ENCODE peak calls at places on chromosome 14, in four cellular contexts. X is left ventricle myocardium inferior, M is HepG2, Q is pancreas. J is an unnamed sample. For H3K4me1, the result is how much of the 10 kb centered on the place peaks cover.

GRCh38 chr14:104179126-104179525 is 40.7 kb downstream of the KIF26A start:
- DNase-seq in Q (no peak), M (no peak), X (no peak), J (no peak)

GRCh38 chr14:20415723-20416622 is 2.7 kb upstream of the TEP1 start:
- DNase-seq in M (peak), X (no peak), Q (no peak), J (no peak)

GRCh38 chr14:44162197-44162596 is 344.9 kb downstream of the FSCB start:
- DNase-seq in Q (no peak), M (peak), X (no peak), J (no peak)

GRCh38 chr14:77653473-77653872 is 37.0 kb upstream of the SPTLC2 start:
- DNase-seq in X (no peak), Q (no peak), M (no peak), J (no peak)

GRCh38 chr14:20675669-20676068 is 8.7 kb upstream of the RNASE4 start:
- DNase-seq in X (no peak), M (no peak), Q (no peak), J (no peak)

GRCh38 chr14:48842785-48843184 is 743.4 kb downstream of the RPS29 start:
- DNase-seq in Q (no peak), M (no peak), X (no peak), J (no peak)

GRCh38 chr14:38053684-38054083 is 154.0 kb upstream of the SSTR1 start:
- DNase-seq in X (no peak), Q (no peak), M (no peak), J (no peak)

GRCh38 chr14:32826404-32827082 is 112.1 kb upstream of the NPAS3 start:
- DNase-seq in X (no peak), Q (no peak), M (no peak), J (no peak)

GRCh38 chr14:35534130-35534883 is at the start of gene INSM2:
- DNase-seq in X (no peak), M (no peak), Q (no peak), J (no peak)

GRCh38 chr14:101072945-101073597 is 169.5 kb upstream of the RTL1 start:
- DNase-seq in X (no peak), Q (peak), M (peak), J (peak)

GRCh38 chr14:56351861-56352260 is 227.7 kb upstream of the TMEM260 start:
- DNase-seq in Q (no peak), M (no peak), X (no peak), J (no peak)

GRCh38 chr14:61255968-61256367 is 25.2 kb downstream of the TMEM30B start:
- DNase-seq in X (no peak), M (no peak), Q (no peak), J (no peak)

GRCh38 chr14:98137626-98138025 is 1134.4 kb downstream of the BCL11B start:
- DNase-seq in X (no peak), M (no peak), Q (no peak), J (no peak)

DNA sequence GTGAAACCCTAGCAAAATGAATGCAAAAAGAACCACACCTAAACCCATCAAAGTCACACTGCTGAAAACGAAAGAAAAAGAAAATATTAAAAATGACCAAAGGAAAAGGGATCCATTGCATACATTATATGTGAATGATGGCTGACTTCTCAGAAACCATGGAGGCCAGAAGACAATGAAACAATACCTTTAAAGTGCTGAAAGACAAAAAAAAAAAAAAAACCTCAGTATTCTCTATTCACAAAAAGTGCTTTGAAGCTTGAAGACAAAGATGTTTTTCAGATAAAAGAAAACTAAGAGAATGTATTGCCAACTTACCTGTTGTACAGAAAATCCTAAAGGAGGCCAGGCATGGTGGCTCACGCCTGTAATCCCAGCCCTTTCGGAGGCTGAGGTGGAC is 4.5 kb upstream of the EVL start:
- DNase-seq in Q (no peak), M (no peak), X (no peak), J (no peak)
- H3K4me1 ChIP-seq in Q (under half), M (under half), X (under half), J (under half)

GRCh38 chr14:50821471-50822464 is 9.2 kb downstream of the NIN start:
- DNase-seq in X (peak), M (no peak), Q (no peak), J (peak)
- H3K4me1 ChIP-seq in X (under half), M (under half), Q (under half), J (under half)

DNA sequence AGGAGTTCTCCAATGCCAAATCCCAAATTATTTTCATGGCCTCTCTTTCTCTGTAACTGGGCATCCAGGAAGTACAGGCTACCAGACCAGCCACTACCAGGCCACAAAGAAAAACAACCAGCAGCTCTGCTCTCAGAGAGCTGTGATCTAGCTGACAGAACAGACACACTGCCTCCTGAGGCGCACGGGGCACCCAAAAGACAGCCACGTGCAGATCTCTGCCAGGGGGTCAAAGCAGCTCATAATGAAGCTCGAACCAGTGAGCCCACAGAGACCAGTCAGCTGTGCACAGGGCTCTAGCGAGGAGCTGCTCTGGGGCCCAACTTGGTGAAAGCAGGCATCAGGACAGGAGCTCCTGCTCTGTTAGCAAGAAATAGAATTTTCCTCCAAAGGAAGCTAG is 30.4 kb downstream of the ACTN1 start:
- DNase-seq in Q (no peak), M (no peak), X (no peak), J (no peak)
- H3K4me1 ChIP-seq in Q (under half), M (half or more), X (half or more), J (under half)

GRCh38 chr14:64506751-64507150 is 2.2 kb downstream of the ZBTB1 start:
- DNase-seq in M (no peak), Q (no peak), X (no peak), J (no peak)

GRCh38 chr14:64504310-64504896 is at the start of gene ZBTB1:
- DNase-seq in Q (peak), M (peak), X (peak), J (peak)

GRCh38 chr14:64503434-64504309 is at the start of gene ZBTB25:
- DNase-seq in Q (peak), M (peak), X (peak), J (peak)

GRCh38 chr14:64503184-64503433 is 529 bp downstream of the ZBTB25 start:
- DNase-seq in X (no peak), M (no peak), Q (no peak), J (no peak)

GRCh38 chr14:64504897-64505771 is 564 bp downstream of the ZBTB1 start:
- DNase-seq in Q (peak), M (peak), X (peak), J (peak)
- H3K4me1 ChIP-seq in Q (under half), M (half or more), X (half or more), J (under half)

DNA sequence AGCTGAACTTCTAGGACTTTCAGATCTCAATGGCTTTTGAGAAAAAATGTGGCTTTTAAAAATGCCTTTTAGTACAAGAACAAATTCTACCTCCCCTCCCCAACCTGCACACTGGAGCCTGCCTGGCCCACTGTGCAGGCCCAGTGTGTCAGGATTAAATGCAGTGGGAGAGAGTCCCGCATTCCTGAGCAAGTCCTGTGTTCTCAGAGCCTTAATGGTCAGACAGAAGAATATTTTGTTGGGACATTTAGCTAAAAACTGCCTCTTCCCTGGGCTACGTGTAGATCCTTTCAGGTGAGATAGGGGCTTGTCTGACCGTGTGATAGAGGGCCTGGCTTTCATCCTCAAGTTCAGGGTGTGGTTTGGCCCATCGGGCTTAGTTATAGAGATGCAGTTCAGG is 63.1 kb upstream of the ESRRB start:
- DNase-seq in Q (no peak), M (no peak), X (no peak), J (no peak)
- H3K4me1 ChIP-seq in Q (under half), M (under half), X (under half), J (under half)

GRCh38 chr14:105470163-105470811 is 4.3 kb upstream of the CRIP2 start:
- DNase-seq in M (no peak), Q (no peak), X (no peak), J (no peak)
- H3K4me1 ChIP-seq in M (under half), Q (under half), X (half or more), J (under half)

DNA sequence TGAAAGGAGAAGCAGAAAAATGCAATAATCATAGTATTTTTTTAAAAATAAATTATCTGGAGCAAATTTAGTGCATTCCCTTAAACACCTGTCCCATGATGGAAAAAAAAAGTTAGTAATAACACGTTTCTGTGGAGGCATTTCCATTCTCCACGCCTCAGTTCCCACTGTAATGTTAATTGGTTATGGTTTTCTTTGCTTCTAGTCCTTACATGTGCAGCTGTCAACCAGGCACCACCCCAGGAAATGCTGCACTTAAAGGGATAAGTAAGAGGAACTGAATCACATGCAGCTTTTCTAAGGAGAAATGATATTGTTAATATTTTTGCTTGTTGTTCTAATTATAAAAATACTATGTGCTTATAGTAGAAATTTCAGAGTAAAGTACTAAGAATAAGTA is 240.3 kb downstream of the ZFP36L1 start:
- DNase-seq in Q (no peak), M (no peak), X (no peak), J (no peak)
- H3K4me1 ChIP-seq in Q (under half), M (under half), X (half or more), J (under half)

GRCh38 chr14:58805605-58806358 is 168.0 kb downstream of the DACT1 start:
- DNase-seq in X (no peak), M (no peak), Q (no peak), J (no peak)

GRCh38 chr14:58805057-58805456 is 167.3 kb downstream of the DACT1 start:
- DNase-seq in Q (no peak), X (no peak), M (no peak), J (no peak)

GRCh38 chr14:58809520-58809919 is 171.8 kb downstream of the DACT1 start:
- DNase-seq in X (no peak), Q (no peak), M (no peak), J (no peak)

GRCh38 chr14:58808828-58809227 is 171.1 kb downstream of the DACT1 start:
- DNase-seq in X (no peak), Q (no peak), M (no peak), J (peak)

GRCh38 chr14:58807271-58807670 is 169.5 kb downstream of the DACT1 start:
- DNase-seq in Q (no peak), X (no peak), M (no peak), J (no peak)
- H3K4me1 ChIP-seq in Q (under half), X (under half), M (under half), J (under half)